ENCODE peak calls at places on chromosomes 11 and 22, in four cellular contexts. One of them, this sample, is unnamed.

GRCh38 chr11:75602916-75603315 is 40.9 kb downstream of the SERPINH1 start:
- DNase-seq in K562: no peak
- DNase-seq in GM12878: no peak
- DNase-seq in HepG2: no peak
- DNase-seq in this sample: no peak

GRCh38 chr11:19374189-19374588 is 133.4 kb upstream of the E2F8 start:
- DNase-seq in K562: no peak
- DNase-seq in HepG2: no peak
- DNase-seq in GM12878: no peak
- DNase-seq in this sample: no peak

GRCh38 chr11:64239662-64240466 is 1.0 kb upstream of the FKBP2 start:
- DNase-seq in K562: no peak
- DNase-seq in GM12878: peak; percentile 36
- DNase-seq in HepG2: no peak
- DNase-seq in this sample: no peak

GRCh38 chr11:86688398-86689179 is 16.2 kb upstream of the ME3 start:
- DNase-seq in GM12878: peak; percentile 24
- DNase-seq in K562: no peak
- DNase-seq in HepG2: no peak
- DNase-seq in this sample: no peak

GRCh38 chr11:96127596-96127959 is 203.7 kb upstream of the MTMR2 start:
- DNase-seq in K562: no peak
- DNase-seq in GM12878: no peak
- DNase-seq in HepG2: no peak
- DNase-seq in this sample: no peak

GRCh38 chr11:67273260-67273990 is 7.2 kb downstream of the GRK2 start:
- DNase-seq in HepG2: no peak
- DNase-seq in K562: no peak
- DNase-seq in GM12878: no peak
- DNase-seq in this sample: no peak

GRCh38 chr11:8959546-8960166 is 4.6 kb downstream of the TMEM9B start:
- DNase-seq in K562: peak; percentile 74
- DNase-seq in HepG2: peak; percentile 71
- DNase-seq in GM12878: peak; percentile 65
- DNase-seq in this sample: peak; percentile 63

GRCh38 chr11:119093666-119093950 is 8.0 kb downstream of the DPAGT1 start:
- DNase-seq in HepG2: no peak
- DNase-seq in K562: no peak
- DNase-seq in GM12878: no peak
- DNase-seq in this sample: no peak

GRCh38 chr11:101617735-101618332 is 34.0 kb upstream of the TRPC6 start:
- DNase-seq in HepG2: no peak
- DNase-seq in K562: no peak
- DNase-seq in GM12878: no peak
- DNase-seq in this sample: no peak

GRCh38 chr11:114216804-114217195 is 79.4 kb upstream of the NNMT start:
- DNase-seq in GM12878: no peak
- DNase-seq in K562: peak; percentile 32
- DNase-seq in HepG2: no peak
- DNase-seq in this sample: no peak

GRCh38 chr11:40129276-40129675 is 1330.2 kb downstream of the LRRC4C start:
- DNase-seq in GM12878: no peak
- DNase-seq in HepG2: no peak
- DNase-seq in K562: no peak
- DNase-seq in this sample: no peak

GRCh38 chr11:122673706-122674105 is 18.2 kb downstream of the UBASH3B start:
- DNase-seq in GM12878: no peak
- DNase-seq in HepG2: no peak
- DNase-seq in K562: no peak
- DNase-seq in this sample: no peak

GRCh38 chr22:38924197-38924952 is 33.0 kb upstream of the APOBEC3A start:
- DNase-seq in GM12878: no peak
- DNase-seq in K562: no peak
- DNase-seq in HepG2: peak; percentile 97
- DNase-seq in this sample: peak; percentile 43

GRCh38 chr11:116901211-116901610 is 63.8 kb upstream of the APOA1 start:
- DNase-seq in K562: no peak
- DNase-seq in HepG2: no peak
- DNase-seq in GM12878: no peak
- DNase-seq in this sample: no peak

GRCh38 chr11:44146931-44147330 is 51.5 kb downstream of the EXT2 start:
- DNase-seq in HepG2: no peak
- DNase-seq in K562: no peak
- DNase-seq in GM12878: no peak
- DNase-seq in this sample: no peak

GRCh38 chr11:629237-629583 is 2.2 kb upstream of the SCT start:
- DNase-seq in K562: no peak
- DNase-seq in GM12878: no peak
- DNase-seq in HepG2: no peak
- DNase-seq in this sample: no peak

GRCh38 chr11:125147280-125147679 is 17.3 kb upstream of the PKNOX2 start:
- DNase-seq in HepG2: no peak
- DNase-seq in K562: no peak
- DNase-seq in GM12878: no peak
- DNase-seq in this sample: no peak

GRCh38 chr11:125148743-125149142 is 15.8 kb upstream of the PKNOX2 start:
- DNase-seq in HepG2: no peak
- DNase-seq in GM12878: no peak
- DNase-seq in K562: no peak
- DNase-seq in this sample: no peak

GRCh38 chr11:125141686-125142535 is 22.6 kb upstream of the PKNOX2 start:
- DNase-seq in HepG2: no peak
- DNase-seq in K562: peak; percentile 70
- DNase-seq in GM12878: no peak
- DNase-seq in this sample: peak; percentile 87

GRCh38 chr11:125148011-125148410 is 16.5 kb upstream of the PKNOX2 start:
- DNase-seq in K562: no peak
- DNase-seq in HepG2: no peak
- DNase-seq in GM12878: no peak
- DNase-seq in this sample: no peak

GRCh38 chr11:125146232-125146631 is 18.3 kb upstream of the PKNOX2 start:
- DNase-seq in K562: no peak
- DNase-seq in GM12878: no peak
- DNase-seq in HepG2: no peak
- DNase-seq in this sample: no peak
- TF ChIP-seq TARDBP in K562: no peak
- TF ChIP-seq TARDBP in GM12878: no peak
- TF ChIP-seq TARDBP in HepG2: no peak
- TF ChIP-seq TARDBP in this sample: no peak

DNA sequence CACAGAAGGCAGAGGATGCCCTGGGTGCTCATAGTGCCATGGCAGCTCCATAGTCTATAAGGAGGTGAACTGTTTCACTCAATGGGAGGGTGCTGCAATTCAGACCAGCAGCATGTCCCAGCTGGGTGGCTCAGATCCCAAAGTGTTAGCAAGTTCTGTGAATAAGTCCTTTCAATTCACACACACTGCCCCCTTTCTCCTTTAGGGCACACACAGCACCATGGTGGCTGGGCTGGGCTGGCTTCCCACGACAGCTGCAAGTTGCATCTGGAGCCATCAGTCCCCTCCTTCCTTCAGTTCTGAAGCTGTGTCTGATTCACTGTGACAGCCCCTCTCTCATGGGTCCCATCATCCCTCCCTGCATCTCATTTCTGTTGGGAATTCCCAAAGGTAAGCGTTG is 324.2 kb upstream of the NCAM1 start:
- DNase-seq in GM12878: no peak
- DNase-seq in HepG2: no peak
- DNase-seq in K562: no peak
- DNase-seq in this sample: no peak
- TF ChIP-seq TARDBP in GM12878: no peak
- TF ChIP-seq TARDBP in HepG2: no peak
- TF ChIP-seq TARDBP in K562: no peak
- TF ChIP-seq TARDBP in this sample: no peak

GRCh38 chr11:13007182-13007581 is 1.9 kb upstream of the RASSF10 start:
- DNase-seq in K562: no peak
- DNase-seq in GM12878: no peak
- DNase-seq in HepG2: peak; percentile 42
- DNase-seq in this sample: no peak

GRCh38 chr11:13007702-13008435 is 1.2 kb upstream of the RASSF10 start:
- DNase-seq in HepG2: peak; percentile 95
- DNase-seq in K562: no peak
- DNase-seq in GM12878: no peak
- DNase-seq in this sample: no peak

GRCh38 chr11:13000721-13001120 is 8.4 kb upstream of the RASSF10 start:
- DNase-seq in HepG2: no peak
- DNase-seq in K562: no peak
- DNase-seq in GM12878: no peak
- DNase-seq in this sample: no peak

GRCh38 chr11:13000116-13000515 is 9.0 kb upstream of the RASSF10 start:
- DNase-seq in HepG2: no peak
- DNase-seq in K562: no peak
- DNase-seq in GM12878: no peak
- DNase-seq in this sample: no peak

DNA sequence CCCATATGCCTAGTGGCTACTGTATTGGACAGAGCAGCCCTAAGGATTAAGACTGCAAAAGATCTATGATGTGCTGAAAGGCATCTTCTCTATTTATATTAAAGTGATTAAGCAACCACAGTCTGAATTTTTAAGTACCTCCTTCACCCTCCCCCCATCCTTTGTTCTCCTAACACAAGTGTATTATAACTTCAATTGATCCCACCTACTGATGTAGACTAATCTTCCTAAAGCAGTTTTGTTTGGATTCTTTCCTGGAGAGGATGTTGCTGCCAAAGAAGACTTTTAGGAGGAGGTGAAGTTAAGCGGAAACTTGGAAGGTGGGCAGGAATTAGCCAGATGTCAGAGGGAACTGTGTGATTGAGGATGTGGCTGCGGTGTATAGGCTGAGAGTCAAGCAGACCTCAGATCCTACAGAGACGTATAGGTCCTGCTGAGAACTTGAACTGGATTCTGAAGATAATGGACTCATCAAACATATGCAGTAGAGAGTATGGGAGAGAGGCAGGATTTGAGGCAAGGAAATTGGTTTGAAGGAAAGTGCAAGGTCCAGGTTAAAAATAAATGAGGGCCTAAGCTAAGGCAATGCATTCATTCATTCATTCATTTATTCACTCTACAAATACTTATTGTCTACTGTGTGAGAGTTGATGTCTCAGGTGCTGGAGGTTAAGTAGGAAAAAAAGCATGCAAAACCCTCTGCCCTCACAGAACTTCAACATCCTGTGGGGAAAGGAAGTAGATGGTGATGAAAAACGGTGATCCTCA is 5.2 kb upstream of the RASSF10 start:
- DNase-seq in HepG2: no peak
- DNase-seq in GM12878: no peak
- DNase-seq in K562: no peak
- DNase-seq in this sample: no peak
- TF ChIP-seq TARDBP in HepG2: no peak
- TF ChIP-seq TARDBP in GM12878: no peak
- TF ChIP-seq TARDBP in K562: no peak
- TF ChIP-seq TARDBP in this sample: no peak

DNA sequence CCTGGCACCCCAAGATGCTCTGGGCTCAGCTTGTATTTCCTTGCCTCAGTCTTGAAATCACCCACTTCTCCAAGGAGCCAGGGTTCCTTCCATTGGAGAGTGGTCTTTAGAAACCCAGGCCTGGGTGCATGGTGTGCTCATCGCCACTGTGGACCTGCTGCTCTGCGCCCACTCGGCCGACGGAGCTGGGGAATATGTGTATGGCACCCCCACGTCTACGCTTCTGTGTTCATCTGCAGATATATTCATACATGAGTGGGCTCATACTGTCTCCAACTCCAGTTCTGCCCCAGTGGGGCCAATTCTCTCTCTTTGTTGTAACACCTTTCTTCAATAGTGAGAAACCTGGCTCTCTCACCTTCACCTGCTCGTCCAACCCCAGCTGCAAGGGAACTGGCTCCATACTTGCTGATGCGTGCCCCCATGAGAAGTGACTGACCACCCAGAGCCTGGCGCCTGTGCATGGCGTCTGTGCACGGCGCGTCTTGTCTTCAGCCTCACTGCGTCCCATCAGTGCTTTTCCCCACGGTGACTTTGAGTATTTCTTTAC is 39.8 kb downstream of the KCNQ1 start:
- DNase-seq in HepG2: no peak
- DNase-seq in K562: peak; percentile 1
- DNase-seq in GM12878: no peak
- DNase-seq in this sample: no peak
- TF ChIP-seq TARDBP in HepG2: no peak
- TF ChIP-seq TARDBP in K562: no peak
- TF ChIP-seq TARDBP in GM12878: no peak
- TF ChIP-seq TARDBP in this sample: no peak

GRCh38 chr11:7672960-7673723 is at the start of gene CYB5R2:
- DNase-seq in K562: peak; percentile 60
- DNase-seq in HepG2: no peak
- DNase-seq in GM12878: no peak
- DNase-seq in this sample: no peak

GRCh38 chr11:7673724-7674434 is 579 bp upstream of the CYB5R2 start:
- DNase-seq in HepG2: no peak
- DNase-seq in K562: peak; percentile 62
- DNase-seq in GM12878: no peak
- DNase-seq in this sample: no peak

GRCh38 chr11:7677801-7678201 is 4.5 kb upstream of the CYB5R2 start:
- DNase-seq in HepG2: no peak
- DNase-seq in GM12878: no peak
- DNase-seq in K562: no peak
- DNase-seq in this sample: no peak

GRCh38 chr11:7675640-7676039 is 2.3 kb upstream of the CYB5R2 start:
- DNase-seq in GM12878: no peak
- DNase-seq in HepG2: no peak
- DNase-seq in K562: no peak
- DNase-seq in this sample: no peak

DNA sequence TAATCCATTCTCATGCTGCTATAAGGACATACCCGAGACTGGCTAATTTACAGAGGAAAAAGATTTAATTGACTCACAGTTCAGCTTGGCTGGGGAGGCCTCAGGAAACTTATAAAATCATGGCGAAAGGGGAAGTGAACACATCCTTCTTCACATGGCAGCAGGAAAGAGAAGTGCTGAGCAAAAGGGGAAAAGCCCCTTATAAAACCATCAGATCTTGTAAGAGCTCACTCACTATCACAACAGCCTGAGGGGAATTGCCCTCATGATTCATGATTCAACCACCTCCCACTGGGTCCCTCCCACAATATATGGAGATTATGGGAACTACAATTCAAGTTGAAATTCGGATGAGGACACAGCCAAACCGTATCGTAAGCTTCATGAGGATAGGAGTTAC is 3.8 kb upstream of the CYB5R2 start:
- DNase-seq in HepG2: no peak
- DNase-seq in K562: no peak
- DNase-seq in GM12878: no peak
- DNase-seq in this sample: no peak
- TF ChIP-seq TARDBP in HepG2: no peak
- TF ChIP-seq TARDBP in K562: no peak
- TF ChIP-seq TARDBP in GM12878: no peak
- TF ChIP-seq TARDBP in this sample: no peak

GRCh38 chr11:70815485-70815832 is 417.1 kb downstream of the CTTN start:
- DNase-seq in HepG2: no peak
- DNase-seq in GM12878: no peak
- DNase-seq in K562: no peak
- DNase-seq in this sample: no peak
- TF ChIP-seq TARDBP in HepG2: no peak
- TF ChIP-seq TARDBP in GM12878: no peak
- TF ChIP-seq TARDBP in K562: no peak
- TF ChIP-seq TARDBP in this sample: no peak